ENCODE peak calls at places on chromosomes 5 and 9, in ten cellular contexts. M is kidney epithelial cell, H is H1, P is prostate gland, K is stomach, X is cardiac fibroblast, Y is tibial artery, C is AG04450, L is AG10803, U is right atrium auricular region. R is an unnamed sample.

GRCh38 chr5:83721878-83722779 is 1.5 kb upstream of the HAPLN1 start:
- DNase-seq in H (peak; percentile 53), U (peak; percentile 74), L (peak; percentile 75), K (peak; percentile 49), X (peak; percentile 79), C (peak; percentile 11), M (no peak), Y (peak; percentile 84), P (peak; percentile 27), R (no peak)

GRCh38 chr9:19162026-19162366 is 34.7 kb upstream of the PLIN2 start:
- DNase-seq in H (no peak), L (no peak), P (no peak), M (no peak), K (no peak), X (no peak), U (no peak), Y (no peak), C (no peak), R (no peak)

GRCh38 chr5:175246242-175246891 is 197.6 kb downstream of the DRD1 start:
- DNase-seq in X (peak; percentile 56), P (no peak), K (no peak), M (peak; percentile 92), C (peak; percentile 88), H (peak; percentile 5), U (no peak), Y (peak; percentile 86), L (peak; percentile 91), R (peak; percentile 82)

GRCh38 chr9:69672828-69673640 is 863 bp upstream of the APBA1 start:
- DNase-seq in K (peak; percentile 82), C (peak; percentile 72), H (peak; percentile 77), M (peak; percentile 44), L (peak; percentile 84), X (peak; percentile 88), Y (peak; percentile 89), U (peak; percentile 84), P (peak; percentile 74), R (peak; percentile 56)

GRCh38 chr9:133135193-133135745 is 14.2 kb upstream of the RALGDS start:
- DNase-seq in K (peak; percentile 87), M (peak; percentile 68), H (no peak), Y (no peak), P (peak; percentile 65), L (peak; percentile 88), U (peak; percentile 78), C (no peak), X (peak; percentile 78), R (peak; percentile 82)

GRCh38 chr5:147169399-147169798 is 65.4 kb upstream of the STK32A start:
- DNase-seq in X (peak; percentile 63), Y (no peak), K (no peak), M (peak; percentile 75), L (peak; percentile 58), C (no peak), P (no peak), U (no peak), H (no peak), R (peak; percentile 90)

GRCh38 chr5:7391215-7391614 is 4.7 kb upstream of the ADCY2 start:
- DNase-seq in P (no peak), M (no peak), U (no peak), H (no peak), C (no peak), K (no peak), Y (no peak), L (no peak), X (no peak), R (no peak)

GRCh38 chr5:57718155-57718554 is 235.5 kb upstream of the ACTBL2 start:
- DNase-seq in Y (no peak), X (peak; percentile 37), M (peak; percentile 61), U (no peak), C (no peak), P (no peak), H (no peak), K (no peak), L (peak; percentile 80), R (no peak)

GRCh38 chr9:93479726-93480125 is 26.3 kb upstream of the FAM120AOS start:
- DNase-seq in M (no peak), X (peak; percentile 61), L (peak; percentile 79), K (no peak), Y (no peak), P (no peak), U (no peak), H (no peak), C (no peak), R (no peak)

GRCh38 chr5:79418276-79418675 is 95.7 kb downstream of the HOMER1 start:
- DNase-seq in H (no peak), P (no peak), L (no peak), X (peak; percentile 13), Y (no peak), M (no peak), C (no peak), K (no peak), U (no peak), R (peak; percentile 74)

GRCh38 chr9:5721279-5722087 is 92.6 kb downstream of the RIC1 start:
- DNase-seq in H (no peak), C (no peak), K (no peak), P (no peak), M (no peak), Y (no peak), U (no peak), L (no peak), X (no peak), R (no peak)

GRCh38 chr5:95285406-95285761 is 490 bp upstream of the MCTP1 start:
- DNase-seq in M (no peak), P (no peak), C (no peak), L (no peak), H (no peak), X (no peak), K (no peak), Y (no peak), U (no peak), R (no peak)

GRCh38 chr5:149414405-149415244 is 35.5 kb upstream of the IL17B start:
- DNase-seq in P (no peak), C (no peak), H (no peak), Y (peak; percentile 86), U (no peak), K (no peak), L (peak; percentile 78), M (no peak), X (peak; percentile 89), R (no peak)
- H3K4me3 ChIP-seq in P (peak overlapping the region; percentile 37), C (no peak overlapping the region), H (no peak overlapping the region), Y (peak overlapping the region; percentile 66), U (peak overlapping the region; percentile 9), K (peak overlapping the region; percentile 46), L (peak overlapping the region; percentile 16), M (no peak overlapping the region), X (no peak overlapping the region), R (no peak overlapping the region)

GRCh38 chr5:176679365-176680225 is 32.3 kb downstream of the TSPAN17 start:
- DNase-seq in U (no peak), Y (no peak), X (no peak), L (no peak), H (no peak), C (no peak), K (no peak), P (no peak), M (no peak), R (no peak)
- TF ChIP-seq CTCF in U (no peak), Y (no peak), X (no peak), L (no peak), H (peak; percentile 22), C (no peak), K (no peak), P (no peak), M (no peak), R (no peak)

GRCh38 chr9:12776775-12777055 is 1.9 kb downstream of the LURAP1L start:
- DNase-seq in Y (no peak), H (no peak), X (peak; percentile 63), K (no peak), L (peak; percentile 54), P (no peak), C (no peak), U (no peak), M (no peak), R (no peak)
- H3K4me3 ChIP-seq in Y (peak overlapping the region; percentile 65), H (peak overlapping the region; percentile 75), X (peak overlapping the region; percentile 72), K (peak overlapping the region; percentile 81), L (peak overlapping the region; percentile 70), P (peak overlapping the region; percentile 63), C (peak overlapping the region; percentile 90), U (peak overlapping the region; percentile 79), M (peak overlapping the region; percentile 85), R (peak overlapping the region; percentile 75)

DNA sequence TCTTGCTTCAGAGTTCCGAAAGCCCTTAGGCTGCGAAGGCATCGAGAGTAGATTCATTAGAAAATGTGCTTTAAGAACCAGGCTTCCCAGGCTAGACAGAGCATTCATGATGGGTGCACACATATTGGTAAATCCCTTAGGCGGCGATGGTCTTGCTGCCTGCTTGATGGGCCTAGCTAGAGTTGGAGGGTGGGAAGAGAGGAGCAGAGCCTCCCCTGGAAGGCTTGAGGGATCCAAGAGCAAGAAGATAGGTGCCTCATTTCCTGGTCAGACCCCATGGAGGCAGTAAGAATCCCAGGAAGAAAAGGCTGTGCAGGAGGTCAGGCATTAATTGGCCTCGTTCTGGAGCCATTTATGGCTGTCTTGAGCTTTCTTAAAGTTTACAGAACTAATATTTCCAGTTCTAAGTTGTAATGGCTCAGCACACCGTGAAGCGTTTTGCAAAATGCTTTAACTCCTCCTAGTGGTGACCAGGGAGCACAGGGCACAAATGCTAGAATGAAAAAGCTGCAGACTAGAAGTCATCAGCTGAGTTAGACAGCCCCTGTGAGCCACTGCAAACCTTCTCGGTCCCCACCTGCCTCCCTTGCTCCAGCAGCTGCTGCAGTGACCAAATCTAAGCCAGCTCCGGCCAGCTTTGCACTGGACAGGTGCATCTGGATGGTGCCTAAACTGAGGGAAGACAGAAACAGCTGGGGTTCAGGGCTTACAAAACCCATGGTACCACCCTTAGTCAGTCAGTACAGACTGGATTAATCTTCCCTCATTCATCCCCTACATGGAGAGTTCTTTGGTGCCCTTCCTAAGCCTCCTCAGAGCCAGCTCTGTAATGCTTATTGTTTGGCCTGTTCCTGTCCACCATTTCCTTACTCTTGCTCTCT is 14.7 kb downstream of the SLC45A2 start:
- DNase-seq in P (no peak), M (peak; percentile 19), H (no peak), C (peak; percentile 43), K (no peak), Y (no peak), L (peak; percentile 71), X (peak; percentile 80), U (no peak), R (no peak)
- TF ChIP-seq CTCF in P (peak; percentile 48), M (peak; percentile 77), H (peak; percentile 84), C (peak; percentile 96), K (peak; percentile 61), Y (peak; percentile 58), L (peak; percentile 93), X (peak; percentile 88), U (peak; percentile 40), R (peak; percentile 92)